ENCODE peak calls at places on chromosomes 12 and 14, in eight cellular contexts. U is activated CD8-positive, alpha-beta memory T cell treated with anti-CD3 and anti-CD28 coated beads for 4 hours; G is COR-L47; B is IMR-90; M is GF-D8; Y is endothelial cell; D is GM23248; P is stimulated activated CD4-positive, alpha-beta T cell treated with anti-CD3 and anti-CD28 coated beads, Interleukin-1b, Interleukin-23, amount 100 ng/mL, for 24 hours. H is an unnamed sample.

GRCh38 chr12:95815635-95816212 is 25.2 kb upstream of the NTN4 start:
- DNase-seq in U (no peak), G (peak; percentile 16), B (peak; percentile 62), M (no peak), Y (no peak), D (peak; percentile 66), P (no peak), H (peak; percentile 33)

GRCh38 chr14:77498984-77499527 is 440 bp upstream of the ISM2 start:
- DNase-seq in U (no peak), G (no peak), B (no peak), M (no peak), Y (peak; percentile 21), D (peak; percentile 32), P (no peak), H (no peak)

GRCh38 chr14:86321151-86321550 is 791.2 kb downstream of the FLRT2 start:
- DNase-seq in U (no peak), G (no peak), B (peak; percentile 49), M (no peak), Y (no peak), D (no peak), P (no peak), H (no peak)

GRCh38 chr14:91573894-91574837 is 64.1 kb upstream of the PPP4R3A start:
- DNase-seq in U (peak; percentile 93), G (peak; percentile 88), B (peak; percentile 25), M (no peak), Y (peak; percentile 31), D (peak; percentile 92), P (peak; percentile 67), H (peak; percentile 86)

GRCh38 chr12:10101042-10101579 is 2.3 kb upstream of the CLEC1A start:
- DNase-seq in U (no peak), G (no peak), B (peak; percentile 18), M (no peak), Y (no peak), D (peak; percentile 88), P (no peak), H (no peak)

GRCh38 chr14:61262082-61262481 is 19.1 kb downstream of the TMEM30B start:
- DNase-seq in U (no peak), G (no peak), B (peak; percentile 63), M (no peak), Y (no peak), D (peak; percentile 83), P (no peak), H (no peak)

GRCh38 chr12:109307051-109307450 is 2.0 kb downstream of the FOXN4 start:
- DNase-seq in U (no peak), G (peak; percentile 31), B (no peak), M (no peak), Y (no peak), D (no peak), P (no peak), H (no peak)

GRCh38 chr12:7060353-7060954 is at the start of gene C1S:
- DNase-seq in U (no peak), G (no peak), B (peak; percentile 99), M (no peak), Y (peak; percentile 56), D (peak; percentile 98), P (no peak), H (peak; percentile 74)

GRCh38 chr12:121748571-121749265 is 36.2 kb downstream of the TMEM120B start:
- DNase-seq in U (no peak), G (no peak), B (peak; percentile 96), M (no peak), Y (no peak), D (peak; percentile 92), P (no peak), H (no peak)

GRCh38 chr14:103496776-103497175 is 25.9 kb downstream of the CKB start:
- DNase-seq in U (no peak), G (no peak), B (peak; percentile 33), M (no peak), Y (no peak), D (peak; percentile 33), P (no peak), H (no peak)

GRCh38 chr12:2051700-2052625 is 824 bp upstream of the CACNA1C start:
- DNase-seq in U (no peak), G (no peak), B (no peak), M (no peak), Y (peak; percentile 15), D (peak; percentile 44), P (no peak), H (peak; percentile 48)

GRCh38 chr12:115322275-115322674 is 638.3 kb upstream of the TBX3 start:
- DNase-seq in U (no peak), G (no peak), B (peak; percentile 76), M (no peak), Y (no peak), D (peak; percentile 84), P (no peak), H (no peak)

GRCh38 chr14:23300687-23301223 is 1.9 kb downstream of the PPP1R3E start:
- DNase-seq in U (no peak), G (no peak), B (peak; percentile 13), M (no peak), Y (no peak), D (peak; percentile 64), P (no peak), H (no peak)

H was measured in D341Med.